ENCODE peak calls at places on chromosome 6, in six cellular contexts. H is kidney epithelial cell, O is colonic mucosa, E is tibial nerve, J is HCT116, R is psoas muscle. S is an unnamed sample. For H3K27me3, the result is how much of the 10 kb centered on the place peaks cover.

GRCh38 chr6:99330159-99330558 is 19.3 kb downstream of the FAXC start:
- DNase-seq in R (no peak), E (peak), H (peak), J (peak), O (peak), S (no peak)

GRCh38 chr6:73873081-73873480 is 177.1 kb downstream of the CD109 start:
- DNase-seq in H (no peak), R (no peak), O (no peak), J (no peak), E (no peak), S (no peak)

GRCh38 chr6:125205931-125206330 is 52.4 kb downstream of the TPD52L1 start:
- DNase-seq in R (no peak), E (no peak), H (no peak), O (no peak), J (no peak), S (no peak)

GRCh38 chr6:123909989-123910388 is 106.3 kb downstream of the NKAIN2 start:
- DNase-seq in O (no peak), H (no peak), J (no peak), R (no peak), E (no peak), S (no peak)

GRCh38 chr6:151313060-151313459 is 73.3 kb downstream of the AKAP12 start:
- DNase-seq in O (no peak), H (no peak), E (no peak), J (no peak), R (no peak), S (no peak)

GRCh38 chr6:26309731-26310142 is 55.3 kb upstream of the BTN3A2 start:
- DNase-seq in H (peak), O (no peak), R (no peak), E (no peak), J (peak), S (no peak)

GRCh38 chr6:36997811-36998722 is 7.4 kb upstream of the FGD2 start:
- DNase-seq in O (no peak), E (no peak), H (no peak), J (no peak), R (peak), S (no peak)

GRCh38 chr6:120129228-120129627 is 779.7 kb upstream of the MAN1A1 start:
- DNase-seq in H (no peak), E (no peak), R (no peak), J (no peak), O (no peak), S (no peak)

GRCh38 chr6:127570739-127571389 is 6.1 kb upstream of the C6orf58 start:
- DNase-seq in O (no peak), J (no peak), H (no peak), E (no peak), R (no peak), S (no peak)

GRCh38 chr6:4316867-4317400 is 181.6 kb upstream of the ECI2 start:
- DNase-seq in J (no peak), E (peak), R (peak), O (peak), H (peak), S (peak)

GRCh38 chr6:169868458-169868857 is 117.0 kb downstream of the ERMARD start:
- DNase-seq in R (peak), E (no peak), J (no peak), H (no peak), O (peak), S (no peak)

GRCh38 chr6:116536216-116536621 is 9.3 kb downstream of the TRAPPC3L start:
- DNase-seq in J (peak), R (no peak), O (peak), H (peak), E (peak), S (no peak)

GRCh38 chr6:167350322-167350721 is 25.4 kb downstream of the TTLL2 start:
- DNase-seq in H (no peak), O (peak), R (no peak), E (no peak), J (no peak), S (no peak)

GRCh38 chr6:46734867-46735719 is at the start of gene PLA2G7:
- DNase-seq in E (no peak), R (peak), J (no peak), H (no peak), O (no peak), S (no peak)

GRCh38 chr6:166595061-166595780 is 8.7 kb upstream of the RAMACL start:
- DNase-seq in E (no peak), R (no peak), O (no peak), J (no peak), H (peak), S (no peak)

GRCh38 chr6:4464638-4465037 is 311.6 kb upstream of the CDYL start:
- DNase-seq in R (no peak), E (no peak), J (no peak), H (no peak), O (no peak), S (no peak)

GRCh38 chr6:153096031-153096430 is 35.1 kb downstream of the RGS17 start:
- DNase-seq in J (no peak), E (no peak), R (no peak), O (no peak), H (no peak), S (no peak)

GRCh38 chr6:160667854-160668481 is 3.9 kb upstream of the LPA start:
- DNase-seq in H (no peak), E (no peak), J (peak), R (no peak), O (no peak), S (no peak)

GRCh38 chr6:157867155-157867559 is 44.1 kb downstream of the SNX9 start:
- DNase-seq in H (no peak), E (peak), J (no peak), O (no peak), R (no peak), S (no peak)

GRCh38 chr6:83096791-83097190 is 29.3 kb downstream of the DOP1A start:
- DNase-seq in H (peak), O (no peak), E (no peak), R (no peak), J (no peak), S (no peak)

GRCh38 chr6:9250852-9251251 is 815.5 kb upstream of the SLC35B3 start:
- DNase-seq in E (no peak), H (peak), R (no peak), J (peak), O (peak), S (no peak)

GRCh38 chr6:33927551-33927950 is 123.7 kb upstream of the MLN start:
- DNase-seq in R (no peak), E (no peak), H (peak), O (no peak), J (no peak), S (no peak)

GRCh38 chr6:154502564-154502963 is 7.9 kb downstream of the CNKSR3 start:
- DNase-seq in H (no peak), R (no peak), E (no peak), J (no peak), O (peak), S (no peak)

DNA sequence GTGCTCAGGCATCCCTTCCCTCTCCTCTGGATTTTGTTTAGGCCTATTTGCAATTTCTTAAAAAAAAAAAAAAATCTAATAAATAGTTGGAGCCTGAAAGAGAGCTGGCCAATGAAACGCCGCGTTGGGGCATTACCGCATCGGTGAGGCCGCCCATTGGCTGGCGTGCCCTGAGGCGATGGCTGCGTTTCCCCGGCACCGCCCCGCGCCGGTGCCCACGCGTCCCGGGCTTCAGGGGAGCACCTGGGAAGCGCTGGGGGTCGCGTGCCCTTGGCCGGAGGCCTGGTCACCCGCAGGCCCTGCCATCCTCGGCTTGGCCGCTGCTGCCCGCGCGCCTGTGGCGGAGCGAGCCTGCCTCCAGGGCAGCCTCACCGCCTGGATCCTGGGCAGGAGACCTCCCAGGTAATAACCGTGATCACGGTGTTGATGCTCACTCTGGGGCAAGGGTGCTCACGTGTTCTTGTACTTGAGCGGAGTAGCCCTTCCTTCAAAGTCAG is 155.4 kb downstream of the NRN1 start:
- DNase-seq in O (peak), E (no peak), H (peak), R (peak), J (no peak), S (no peak)
- H3K4me3 ChIP-seq in O (peak), E (peak), H (peak), R (peak), J (no peak), S (peak)

GRCh38 chr6:43999628-44000027 is 127.6 kb downstream of the MRPL14 start:
- DNase-seq in O (no peak), H (no peak), J (no peak), R (no peak), E (no peak), S (no peak)

GRCh38 chr6:44002591-44003344 is 124.5 kb downstream of the MRPL14 start:
- DNase-seq in H (no peak), J (no peak), E (no peak), R (peak), O (peak), S (peak)

GRCh38 chr6:44000164-44000842 is 126.9 kb downstream of the MRPL14 start:
- DNase-seq in E (no peak), H (no peak), R (no peak), O (peak), J (peak), S (no peak)

GRCh38 chr6:44002071-44002590 is 125.1 kb downstream of the MRPL14 start:
- DNase-seq in R (no peak), O (peak), E (no peak), J (no peak), H (no peak), S (no peak)

GRCh38 chr6:44001318-44001868 is 125.9 kb downstream of the MRPL14 start:
- DNase-seq in R (no peak), O (peak), J (peak), H (no peak), E (no peak), S (no peak)
- TF ChIP-seq CTCF in R (peak), O (peak), J (peak), H (peak), E (no peak), S (peak)

GRCh38 chr6:135832186-135832585 is 19.3 kb upstream of the PDE7B start:
- DNase-seq in H (no peak), J (no peak), E (no peak), O (no peak), R (no peak), S (no peak)
- H3K27me3 ChIP-seq in H (under half), J (under half), E (under half), O (under half), R (under half), S (under half)

DNA sequence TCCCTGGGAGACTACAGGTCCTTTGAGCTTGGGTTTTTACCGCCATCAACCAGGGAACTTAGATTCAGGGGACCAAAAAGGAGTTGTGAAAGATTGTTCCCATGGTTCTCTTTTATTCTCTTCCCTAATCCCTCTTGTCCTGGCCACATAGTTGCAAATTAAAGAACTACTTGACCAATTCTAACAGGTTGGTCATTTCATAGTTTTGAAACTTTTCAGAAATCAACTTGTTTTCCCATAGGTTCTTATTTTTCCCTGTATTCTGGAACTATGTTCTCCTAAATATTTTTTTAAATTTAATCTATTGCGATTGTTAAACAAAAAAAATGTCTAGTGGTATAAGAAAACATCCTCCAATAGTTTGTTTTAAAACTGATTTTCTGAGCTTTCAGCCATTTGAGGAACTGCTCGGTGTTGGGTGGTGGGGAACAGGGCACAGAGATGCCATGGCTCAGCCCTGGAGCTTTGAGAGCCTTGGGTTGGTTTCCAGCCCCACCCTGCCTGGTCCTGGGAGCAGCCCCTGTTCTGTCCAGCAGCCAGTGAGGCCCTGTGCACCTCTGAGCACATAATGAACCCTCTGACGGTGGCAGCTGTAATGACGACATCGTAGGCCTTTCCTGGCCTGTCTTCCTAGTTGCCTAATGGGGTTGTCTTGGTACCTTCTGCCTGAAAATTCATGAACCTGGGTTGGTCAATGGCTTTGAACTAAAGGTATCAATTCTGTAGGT is 53.5 kb downstream of the TBC1D7 start:
- DNase-seq in E (no peak), R (no peak), J (no peak), H (no peak), O (no peak), S (no peak)
- H3K4me3 ChIP-seq in E (no peak), R (no peak), J (no peak), H (no peak), O (no peak), S (no peak)

DNA sequence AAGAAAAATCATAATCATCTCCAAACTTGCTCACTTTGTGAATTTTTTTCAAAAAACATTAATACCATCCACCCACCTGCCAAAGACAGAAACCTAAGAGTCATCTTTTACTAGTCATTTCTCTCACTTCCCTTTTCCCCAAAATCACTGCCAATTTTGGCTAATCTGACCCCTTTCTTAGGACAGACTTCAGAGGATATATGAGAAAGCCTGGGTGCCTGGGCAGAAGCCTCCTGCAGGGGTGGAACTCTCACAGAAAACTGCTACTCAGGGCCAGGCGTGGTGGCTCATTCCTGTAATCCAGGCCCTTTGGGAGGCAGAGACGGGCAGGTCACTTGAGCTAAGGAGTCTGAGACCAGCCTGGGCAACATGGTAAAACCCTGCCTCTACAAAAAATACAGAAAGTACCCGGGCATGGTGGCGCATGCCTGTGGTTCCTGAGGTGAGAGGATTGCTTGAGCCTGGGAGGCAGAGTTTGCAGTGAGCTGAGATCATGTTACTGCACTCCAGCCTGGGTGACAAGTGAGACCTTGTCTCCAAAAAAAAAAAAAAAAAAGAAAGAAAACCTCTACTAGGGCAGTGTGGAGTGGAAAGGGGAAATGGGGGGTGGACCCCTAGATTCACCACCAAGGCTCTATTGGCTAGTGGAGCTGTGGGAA is 3.8 kb downstream of the DEK start:
- DNase-seq in H (peak), O (no peak), J (no peak), R (no peak), E (no peak), S (peak)
- TF ChIP-seq CTCF in H (no peak), O (no peak), J (no peak), R (no peak), E (no peak), S (no peak)

DNA sequence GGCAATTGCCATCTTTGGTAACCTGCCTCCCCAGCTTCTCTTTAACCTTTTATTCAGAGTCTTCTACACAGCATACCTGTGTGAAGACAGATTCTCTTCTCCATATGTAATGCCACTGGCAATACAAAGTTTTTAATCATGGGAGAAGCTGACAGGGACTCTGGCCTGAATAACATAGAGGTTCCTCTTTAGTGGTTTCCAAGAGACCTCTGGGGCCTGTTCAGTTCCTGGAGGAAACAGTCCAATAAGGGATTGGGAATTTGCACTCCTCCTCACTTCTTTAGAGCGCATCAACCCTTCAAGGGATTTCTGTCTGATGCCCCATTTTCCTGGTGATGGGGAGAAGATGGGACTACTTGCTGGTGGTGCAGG is 1.4 kb downstream of the RIMS1 start:
- DNase-seq in O (no peak), J (no peak), H (no peak), E (no peak), R (no peak), S (no peak)
- H3K27me3 ChIP-seq in O (under half), J (under half), H (under half), E (under half), R (under half), S (under half)

DNA sequence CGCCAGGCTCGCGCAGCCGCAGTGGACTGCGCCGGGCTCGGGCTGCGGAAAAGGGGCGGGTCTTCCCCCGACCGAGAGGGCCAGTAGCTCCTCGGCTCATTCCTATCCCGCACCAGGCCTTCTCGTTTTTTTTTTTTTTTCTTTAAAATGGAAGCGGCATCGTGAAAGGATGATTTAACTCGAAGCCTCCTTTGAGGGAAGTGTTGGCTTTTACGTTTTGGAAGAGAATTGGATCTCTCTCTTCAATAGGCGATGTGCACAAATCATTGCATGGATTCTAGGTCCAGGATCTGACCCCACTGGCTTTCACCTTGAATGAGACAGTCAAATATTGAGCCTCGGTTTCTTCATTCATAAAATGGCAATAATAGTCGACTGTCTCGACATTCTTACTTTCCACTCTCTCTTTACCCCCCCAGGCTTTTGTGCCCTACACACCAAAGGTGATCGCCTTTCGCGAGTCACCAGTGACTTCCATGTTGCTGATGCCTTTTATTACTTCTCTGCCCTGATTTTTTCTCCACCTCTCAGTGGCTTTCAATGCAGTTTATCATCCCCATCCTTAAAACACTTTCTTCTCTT is 320 bp upstream of the DTNBP1 start:
- DNase-seq in J (peak), H (no peak), E (no peak), R (no peak), O (no peak), S (no peak)
- H3K4me3 ChIP-seq in J (no peak), H (peak), E (peak), R (peak), O (peak), S (peak)

S was measured in ascending aorta.